ENCODE peak calls at places on chromosomes 13 and 19, in ten cellular contexts. T is left cardiac atrium; M is pons; L is central memory CD4-positive, alpha-beta T cell; K is hypothalamus; A is SK-N-SH; Q is GM03348; U is A549; O is stimulated activated CD4-positive, alpha-beta T cell treated with anti-CD3 and anti-CD28 coated beads, Interleukin-1b, Interleukin-23, amount 100 ng/mL, for 1 hour; D is mammary epithelial cell. Z is an unnamed sample.

GRCh38 chr19:29715695-29716581 is 877 bp upstream of the C19orf12 start:
- DNase-seq in T (no peak), Q (no peak), L (peak; percentile 25), A (no peak), O (no peak), U (peak; percentile 74), M (no peak), D (no peak), K (no peak), Z (peak; percentile 64)

GRCh38 chr19:16394681-16395375 is 70.2 kb downstream of the KLF2 start:
- DNase-seq in Q (no peak), T (no peak), A (no peak), L (no peak), K (no peak), O (no peak), U (no peak), M (no peak), D (no peak), Z (no peak)

GRCh38 chr19:42655748-42656147 is 61.0 kb upstream of the CEACAM8 start:
- DNase-seq in L (no peak), M (peak; percentile 3), T (no peak), A (no peak), O (no peak), D (no peak), K (no peak), Q (no peak), U (no peak), Z (peak; percentile 8)

GRCh38 chr19:42461700-42462324 is 19.1 kb upstream of the CXCL17 start:
- DNase-seq in D (peak; percentile 63), A (no peak), T (no peak), K (peak; percentile 69), L (no peak), Q (no peak), O (no peak), U (no peak), M (peak; percentile 98), Z (no peak)

GRCh38 chr19:19356500-19356899 is 35.9 kb downstream of the MAU2 start:
- DNase-seq in T (no peak), K (no peak), M (no peak), O (no peak), A (no peak), L (no peak), U (no peak), Q (no peak), D (no peak), Z (no peak)

GRCh38 chr19:46371371-46371901 is 24.5 kb downstream of the PPP5C start:
- DNase-seq in L (no peak), U (no peak), Q (no peak), O (no peak), D (peak; percentile 27), M (no peak), K (no peak), T (no peak), A (no peak), Z (no peak)

GRCh38 chr13:29059837-29060236 is 239.7 kb downstream of the MTUS2 start:
- DNase-seq in L (no peak), T (no peak), D (no peak), U (no peak), M (no peak), K (no peak), O (no peak), A (no peak), Q (no peak), Z (no peak)

GRCh38 chr19:46442808-46443450 is 14.2 kb upstream of the PNMA8C start:
- DNase-seq in K (no peak), O (no peak), L (no peak), D (peak; percentile 69), M (no peak), Q (peak; percentile 71), T (peak; percentile 32), A (no peak), U (peak; percentile 60), Z (peak; percentile 80)

GRCh38 chr19:47352095-47352494 is 3.0 kb downstream of the DHX34 start:
- DNase-seq in U (peak; percentile 35), M (peak; percentile 6), O (no peak), Q (no peak), L (no peak), A (peak; percentile 5), T (no peak), D (no peak), K (no peak), Z (no peak)

GRCh38 chr13:108408670-108409069 is 139.2 kb downstream of the TNFSF13B start:
- DNase-seq in A (no peak), D (no peak), Q (no peak), O (no peak), L (no peak), M (no peak), T (no peak), K (no peak), U (no peak), Z (no peak)

GRCh38 chr13:21884965-21885567 is 214.2 kb downstream of the FGF9 start:
- DNase-seq in L (no peak), O (no peak), M (no peak), U (no peak), A (no peak), T (no peak), Q (no peak), K (no peak), D (no peak), Z (no peak)

GRCh38 chr19:10192922-10193321 is 1.8 kb downstream of the DNMT1 start:
- DNase-seq in Q (no peak), L (no peak), T (no peak), D (no peak), U (no peak), A (no peak), M (no peak), K (no peak), O (no peak), Z (no peak)

GRCh38 chr19:13492128-13492527 is 14.2 kb downstream of the CACNA1A start:
- DNase-seq in K (no peak), O (no peak), U (peak; percentile 4), M (no peak), D (peak; percentile 35), A (no peak), T (no peak), Q (peak; percentile 84), L (no peak), Z (peak; percentile 89)

GRCh38 chr13:44474122-44474910 is 100.7 kb downstream of the SERP2 start:
- DNase-seq in D (no peak), K (no peak), L (no peak), O (no peak), T (no peak), U (peak; percentile 63), Q (no peak), A (no peak), M (no peak), Z (peak; percentile 21)